ENCODE peak calls at places on chromosomes 7 and 10, in nine cellular contexts. One of them, this sample, is unnamed.

GRCh38 chr7:28329616-28330373 is 82.5 kb upstream of the CREB5 start:
- DNase-seq in DMS153: peak; percentile 88
- DNase-seq in stimulated activated CD8-positive, alpha-beta memory T cell treated with anti-CD3 and anti-CD28 coated beads, Interleukin-15, amount 100 ng/mL, for 48 hours: no peak
- DNase-seq in DMS 273 treated with DMSO at 0.1 percent for 48 hours: no peak
- DNase-seq in PC-3: no peak
- DNase-seq in endodermal cell: no peak
- DNase-seq in effector CD4-positive, alpha-beta T cell: no peak
- DNase-seq in Peyer's patch: peak; percentile 47
- DNase-seq in activated CD4-positive, alpha-beta T cell treated with anti-CD3 and anti-CD28 coated beads for 1 hour: no peak
- DNase-seq in this sample: no peak

GRCh38 chr7:12391922-12392615 is 11.6 kb downstream of the VWDE start:
- DNase-seq in stimulated activated CD8-positive, alpha-beta memory T cell treated with anti-CD3 and anti-CD28 coated beads, Interleukin-15, amount 100 ng/mL, for 48 hours: no peak
- DNase-seq in Peyer's patch: no peak
- DNase-seq in DMS 273 treated with DMSO at 0.1 percent for 48 hours: no peak
- DNase-seq in PC-3: no peak
- DNase-seq in endodermal cell: no peak
- DNase-seq in DMS153: no peak
- DNase-seq in activated CD4-positive, alpha-beta T cell treated with anti-CD3 and anti-CD28 coated beads for 1 hour: no peak
- DNase-seq in effector CD4-positive, alpha-beta T cell: no peak
- DNase-seq in this sample: no peak

GRCh38 chr10:23047201-23048050 is 48.0 kb upstream of the MSRB2 start:
- DNase-seq in endodermal cell: no peak
- DNase-seq in stimulated activated CD8-positive, alpha-beta memory T cell treated with anti-CD3 and anti-CD28 coated beads, Interleukin-15, amount 100 ng/mL, for 48 hours: no peak
- DNase-seq in Peyer's patch: no peak
- DNase-seq in DMS 273 treated with DMSO at 0.1 percent for 48 hours: no peak
- DNase-seq in PC-3: peak; percentile 63
- DNase-seq in effector CD4-positive, alpha-beta T cell: no peak
- DNase-seq in DMS153: no peak
- DNase-seq in activated CD4-positive, alpha-beta T cell treated with anti-CD3 and anti-CD28 coated beads for 1 hour: no peak
- DNase-seq in this sample: no peak

GRCh38 chr10:61301560-61301959 is 151.6 kb downstream of the TMEM26 start:
- DNase-seq in PC-3: no peak
- DNase-seq in activated CD4-positive, alpha-beta T cell treated with anti-CD3 and anti-CD28 coated beads for 1 hour: no peak
- DNase-seq in stimulated activated CD8-positive, alpha-beta memory T cell treated with anti-CD3 and anti-CD28 coated beads, Interleukin-15, amount 100 ng/mL, for 48 hours: no peak
- DNase-seq in Peyer's patch: no peak
- DNase-seq in DMS153: no peak
- DNase-seq in endodermal cell: no peak
- DNase-seq in effector CD4-positive, alpha-beta T cell: no peak
- DNase-seq in DMS 273 treated with DMSO at 0.1 percent for 48 hours: no peak
- DNase-seq in this sample: no peak

GRCh38 chr7:83579740-83580139 is 69.2 kb downstream of the SEMA3E start:
- DNase-seq in DMS153: no peak
- DNase-seq in stimulated activated CD8-positive, alpha-beta memory T cell treated with anti-CD3 and anti-CD28 coated beads, Interleukin-15, amount 100 ng/mL, for 48 hours: no peak
- DNase-seq in endodermal cell: no peak
- DNase-seq in DMS 273 treated with DMSO at 0.1 percent for 48 hours: no peak
- DNase-seq in Peyer's patch: no peak
- DNase-seq in PC-3: peak; percentile 63
- DNase-seq in activated CD4-positive, alpha-beta T cell treated with anti-CD3 and anti-CD28 coated beads for 1 hour: no peak
- DNase-seq in effector CD4-positive, alpha-beta T cell: no peak
- DNase-seq in this sample: no peak

GRCh38 chr10:116085333-116085732 is 187.7 kb downstream of the GFRA1 start:
- DNase-seq in endodermal cell: peak; percentile 28
- DNase-seq in effector CD4-positive, alpha-beta T cell: no peak
- DNase-seq in PC-3: no peak
- DNase-seq in DMS153: no peak
- DNase-seq in stimulated activated CD8-positive, alpha-beta memory T cell treated with anti-CD3 and anti-CD28 coated beads, Interleukin-15, amount 100 ng/mL, for 48 hours: no peak
- DNase-seq in activated CD4-positive, alpha-beta T cell treated with anti-CD3 and anti-CD28 coated beads for 1 hour: no peak
- DNase-seq in DMS 273 treated with DMSO at 0.1 percent for 48 hours: no peak
- DNase-seq in Peyer's patch: no peak
- DNase-seq in this sample: no peak

GRCh38 chr10:5071411-5072198 is 22.6 kb upstream of the AKR1C3 start:
- DNase-seq in DMS 273 treated with DMSO at 0.1 percent for 48 hours: peak; percentile 36
- DNase-seq in Peyer's patch: peak; percentile 69
- DNase-seq in PC-3: peak; percentile 11
- DNase-seq in activated CD4-positive, alpha-beta T cell treated with anti-CD3 and anti-CD28 coated beads for 1 hour: no peak
- DNase-seq in DMS153: peak; percentile 40
- DNase-seq in stimulated activated CD8-positive, alpha-beta memory T cell treated with anti-CD3 and anti-CD28 coated beads, Interleukin-15, amount 100 ng/mL, for 48 hours: no peak
- DNase-seq in effector CD4-positive, alpha-beta T cell: no peak
- DNase-seq in endodermal cell: peak; percentile 45
- DNase-seq in this sample: no peak

GRCh38 chr10:14416308-14416700 is 85.6 kb upstream of the FRMD4A start:
- DNase-seq in PC-3: no peak
- DNase-seq in activated CD4-positive, alpha-beta T cell treated with anti-CD3 and anti-CD28 coated beads for 1 hour: no peak
- DNase-seq in endodermal cell: no peak
- DNase-seq in stimulated activated CD8-positive, alpha-beta memory T cell treated with anti-CD3 and anti-CD28 coated beads, Interleukin-15, amount 100 ng/mL, for 48 hours: no peak
- DNase-seq in DMS 273 treated with DMSO at 0.1 percent for 48 hours: no peak
- DNase-seq in Peyer's patch: no peak
- DNase-seq in DMS153: no peak
- DNase-seq in effector CD4-positive, alpha-beta T cell: no peak
- DNase-seq in this sample: no peak

GRCh38 chr10:113056468-113057021 is 106.5 kb downstream of the TCF7L2 start:
- DNase-seq in PC-3: no peak
- DNase-seq in activated CD4-positive, alpha-beta T cell treated with anti-CD3 and anti-CD28 coated beads for 1 hour: no peak
- DNase-seq in stimulated activated CD8-positive, alpha-beta memory T cell treated with anti-CD3 and anti-CD28 coated beads, Interleukin-15, amount 100 ng/mL, for 48 hours: no peak
- DNase-seq in effector CD4-positive, alpha-beta T cell: no peak
- DNase-seq in Peyer's patch: no peak
- DNase-seq in DMS 273 treated with DMSO at 0.1 percent for 48 hours: no peak
- DNase-seq in endodermal cell: peak; percentile 39
- DNase-seq in DMS153: no peak
- DNase-seq in this sample: no peak

GRCh38 chr7:16561943-16562342 is 35.3 kb downstream of the LRRC72 start:
- DNase-seq in stimulated activated CD8-positive, alpha-beta memory T cell treated with anti-CD3 and anti-CD28 coated beads, Interleukin-15, amount 100 ng/mL, for 48 hours: no peak
- DNase-seq in DMS 273 treated with DMSO at 0.1 percent for 48 hours: no peak
- DNase-seq in activated CD4-positive, alpha-beta T cell treated with anti-CD3 and anti-CD28 coated beads for 1 hour: no peak
- DNase-seq in endodermal cell: no peak
- DNase-seq in PC-3: no peak
- DNase-seq in effector CD4-positive, alpha-beta T cell: no peak
- DNase-seq in Peyer's patch: no peak
- DNase-seq in DMS153: no peak
- DNase-seq in this sample: no peak

GRCh38 chr10:79326361-79327089 is 20.7 kb upstream of the PPIF start:
- DNase-seq in activated CD4-positive, alpha-beta T cell treated with anti-CD3 and anti-CD28 coated beads for 1 hour: no peak
- DNase-seq in Peyer's patch: no peak
- DNase-seq in endodermal cell: no peak
- DNase-seq in DMS 273 treated with DMSO at 0.1 percent for 48 hours: no peak
- DNase-seq in effector CD4-positive, alpha-beta T cell: no peak
- DNase-seq in stimulated activated CD8-positive, alpha-beta memory T cell treated with anti-CD3 and anti-CD28 coated beads, Interleukin-15, amount 100 ng/mL, for 48 hours: no peak
- DNase-seq in DMS153: no peak
- DNase-seq in PC-3: no peak
- DNase-seq in this sample: no peak

GRCh38 chr10:69409968-69410367 is 6.8 kb downstream of the TACR2 start:
- DNase-seq in stimulated activated CD8-positive, alpha-beta memory T cell treated with anti-CD3 and anti-CD28 coated beads, Interleukin-15, amount 100 ng/mL, for 48 hours: no peak
- DNase-seq in activated CD4-positive, alpha-beta T cell treated with anti-CD3 and anti-CD28 coated beads for 1 hour: no peak
- DNase-seq in DMS 273 treated with DMSO at 0.1 percent for 48 hours: no peak
- DNase-seq in PC-3: no peak
- DNase-seq in effector CD4-positive, alpha-beta T cell: no peak
- DNase-seq in endodermal cell: no peak
- DNase-seq in Peyer's patch: peak; percentile 78
- DNase-seq in DMS153: no peak
- DNase-seq in this sample: no peak

GRCh38 chr10:113359664-113360063 is 193.2 kb upstream of the HABP2 start:
- DNase-seq in PC-3: no peak
- DNase-seq in endodermal cell: no peak
- DNase-seq in effector CD4-positive, alpha-beta T cell: no peak
- DNase-seq in activated CD4-positive, alpha-beta T cell treated with anti-CD3 and anti-CD28 coated beads for 1 hour: no peak
- DNase-seq in Peyer's patch: no peak
- DNase-seq in DMS153: no peak
- DNase-seq in stimulated activated CD8-positive, alpha-beta memory T cell treated with anti-CD3 and anti-CD28 coated beads, Interleukin-15, amount 100 ng/mL, for 48 hours: no peak
- DNase-seq in DMS 273 treated with DMSO at 0.1 percent for 48 hours: no peak
- DNase-seq in this sample: no peak

GRCh38 chr10:98285416-98285815 is 17.4 kb upstream of the LOXL4 start:
- DNase-seq in stimulated activated CD8-positive, alpha-beta memory T cell treated with anti-CD3 and anti-CD28 coated beads, Interleukin-15, amount 100 ng/mL, for 48 hours: no peak
- DNase-seq in DMS153: no peak
- DNase-seq in PC-3: no peak
- DNase-seq in activated CD4-positive, alpha-beta T cell treated with anti-CD3 and anti-CD28 coated beads for 1 hour: no peak
- DNase-seq in Peyer's patch: no peak
- DNase-seq in DMS 273 treated with DMSO at 0.1 percent for 48 hours: no peak
- DNase-seq in effector CD4-positive, alpha-beta T cell: no peak
- DNase-seq in endodermal cell: no peak
- DNase-seq in this sample: no peak

This sample was measured in NK-92 treated with Interleukin-12 subunit alpha and Interleukin-12 subunit beta, amount 100 ng/mL, for 24 hours.